ENCODE peak calls at places on chromosomes 5 and 9, in seven cellular contexts. One of them, this sample, is unnamed.

GRCh38 chr5:180868960-180869359 is 7.9 kb upstream of the ZFP62 start:
- DNase-seq in PC-3: peak; percentile 98
- DNase-seq in ELR: peak; percentile 83
- DNase-seq in cardiac fibroblast: peak; percentile 80
- DNase-seq in DMS153: peak; percentile 68
- DNase-seq in activated naive CD4-positive, alpha-beta T cell: peak; percentile 30
- DNase-seq in NCI-H2029: peak; percentile 63
- DNase-seq in this sample: peak; percentile 44

GRCh38 chr9:95993342-95993741 is 117.9 kb downstream of the ERCC6L2 start:
- DNase-seq in PC-3: no peak
- DNase-seq in ELR: no peak
- DNase-seq in cardiac fibroblast: no peak
- DNase-seq in DMS153: no peak
- DNase-seq in activated naive CD4-positive, alpha-beta T cell: no peak
- DNase-seq in NCI-H2029: no peak
- DNase-seq in this sample: no peak

GRCh38 chr5:150411245-150411979 is 1.3 kb downstream of the CD74 start:
- DNase-seq in PC-3: no peak
- DNase-seq in ELR: no peak
- DNase-seq in cardiac fibroblast: no peak
- DNase-seq in DMS153: no peak
- DNase-seq in activated naive CD4-positive, alpha-beta T cell: no peak
- DNase-seq in NCI-H2029: no peak
- DNase-seq in this sample: no peak

GRCh38 chr9:97475079-97475478 is 26.4 kb upstream of the TMOD1 start:
- DNase-seq in PC-3: peak; percentile 39
- DNase-seq in ELR: peak; percentile 90
- DNase-seq in cardiac fibroblast: no peak
- DNase-seq in DMS153: peak; percentile 29
- DNase-seq in activated naive CD4-positive, alpha-beta T cell: no peak
- DNase-seq in NCI-H2029: no peak
- DNase-seq in this sample: no peak

GRCh38 chr9:124486778-124487490 is 20.3 kb downstream of the NR5A1 start:
- DNase-seq in PC-3: no peak
- DNase-seq in ELR: no peak
- DNase-seq in cardiac fibroblast: no peak
- DNase-seq in DMS153: no peak
- DNase-seq in activated naive CD4-positive, alpha-beta T cell: no peak
- DNase-seq in NCI-H2029: no peak
- DNase-seq in this sample: no peak

GRCh38 chr5:60844429-60844890 is 391 bp upstream of the ELOVL7 start:
- DNase-seq in PC-3: no peak
- DNase-seq in ELR: peak; percentile 44
- DNase-seq in cardiac fibroblast: peak; percentile 6
- DNase-seq in DMS153: no peak
- DNase-seq in activated naive CD4-positive, alpha-beta T cell: no peak
- DNase-seq in NCI-H2029: no peak
- DNase-seq in this sample: no peak

GRCh38 chr9:116163293-116164055 is 9.9 kb downstream of the PAPPA start:
- DNase-seq in PC-3: peak; percentile 49
- DNase-seq in ELR: peak; percentile 54
- DNase-seq in cardiac fibroblast: no peak
- DNase-seq in DMS153: no peak
- DNase-seq in activated naive CD4-positive, alpha-beta T cell: no peak
- DNase-seq in NCI-H2029: no peak
- DNase-seq in this sample: no peak

GRCh38 chr9:134852906-134853654 is 27.5 kb upstream of the FCN2 start:
- DNase-seq in PC-3: no peak
- DNase-seq in ELR: no peak
- DNase-seq in cardiac fibroblast: no peak
- DNase-seq in DMS153: no peak
- DNase-seq in activated naive CD4-positive, alpha-beta T cell: no peak
- DNase-seq in NCI-H2029: no peak
- DNase-seq in this sample: no peak

GRCh38 chr5:139141410-139141809 is 56.8 kb downstream of the SIL1 start:
- DNase-seq in PC-3: no peak
- DNase-seq in ELR: no peak
- DNase-seq in cardiac fibroblast: peak; percentile 21
- DNase-seq in DMS153: no peak
- DNase-seq in activated naive CD4-positive, alpha-beta T cell: no peak
- DNase-seq in NCI-H2029: no peak
- DNase-seq in this sample: no peak

GRCh38 chr5:140480310-140481014 is 67.0 kb upstream of the EIF4EBP3 start:
- DNase-seq in PC-3: no peak
- DNase-seq in ELR: peak; percentile 32
- DNase-seq in cardiac fibroblast: peak; percentile 6
- DNase-seq in DMS153: no peak
- DNase-seq in activated naive CD4-positive, alpha-beta T cell: no peak
- DNase-seq in NCI-H2029: no peak
- DNase-seq in this sample: no peak

GRCh38 chr9:34793428-34793827 is 83.5 kb upstream of the CCL21 start:
- DNase-seq in PC-3: no peak
- DNase-seq in ELR: no peak
- DNase-seq in cardiac fibroblast: no peak
- DNase-seq in DMS153: no peak
- DNase-seq in activated naive CD4-positive, alpha-beta T cell: no peak
- DNase-seq in NCI-H2029: no peak
- DNase-seq in this sample: no peak

GRCh38 chr9:83706703-83707517 is 848 bp downstream of the UBQLN1 start:
- DNase-seq in PC-3: no peak
- DNase-seq in ELR: peak; percentile 51
- DNase-seq in cardiac fibroblast: peak; percentile 36
- DNase-seq in DMS153: no peak
- DNase-seq in activated naive CD4-positive, alpha-beta T cell: peak; percentile 22
- DNase-seq in NCI-H2029: no peak
- DNase-seq in this sample: no peak

GRCh38 chr5:149656576-149657182 is 73.4 kb upstream of the PPARGC1B start:
- DNase-seq in PC-3: peak; percentile 83
- DNase-seq in ELR: peak; percentile 58
- DNase-seq in cardiac fibroblast: no peak
- DNase-seq in DMS153: no peak
- DNase-seq in activated naive CD4-positive, alpha-beta T cell: no peak
- DNase-seq in NCI-H2029: peak; percentile 65
- DNase-seq in this sample: no peak

GRCh38 chr5:57456056-57456455 is 26.6 kb downstream of the ACTBL2 start:
- DNase-seq in PC-3: no peak
- DNase-seq in ELR: no peak
- DNase-seq in cardiac fibroblast: no peak
- DNase-seq in DMS153: no peak
- DNase-seq in activated naive CD4-positive, alpha-beta T cell: no peak
- DNase-seq in NCI-H2029: no peak
- DNase-seq in this sample: no peak

GRCh38 chr5:91070761-91071429 is 312.2 kb downstream of the ARRDC3 start:
- DNase-seq in PC-3: no peak
- DNase-seq in ELR: no peak
- DNase-seq in cardiac fibroblast: no peak
- DNase-seq in DMS153: no peak
- DNase-seq in activated naive CD4-positive, alpha-beta T cell: no peak
- DNase-seq in NCI-H2029: no peak
- DNase-seq in this sample: no peak

GRCh38 chr5:65163698-65164097 is 318.0 kb downstream of the ADAMTS6 start:
- DNase-seq in PC-3: peak; percentile 60
- DNase-seq in ELR: peak; percentile 82
- DNase-seq in cardiac fibroblast: no peak
- DNase-seq in DMS153: no peak
- DNase-seq in activated naive CD4-positive, alpha-beta T cell: no peak
- DNase-seq in NCI-H2029: no peak
- DNase-seq in this sample: no peak

GRCh38 chr9:99905833-99906402 is 536 bp upstream of the STX17 start:
- DNase-seq in PC-3: peak; percentile 74
- DNase-seq in ELR: peak; percentile 29
- DNase-seq in cardiac fibroblast: no peak
- DNase-seq in DMS153: no peak
- DNase-seq in activated naive CD4-positive, alpha-beta T cell: no peak
- DNase-seq in NCI-H2029: no peak
- DNase-seq in this sample: no peak

GRCh38 chr5:38329132-38329715 is 70.9 kb downstream of the EGFLAM start:
- DNase-seq in PC-3: peak; percentile 78
- DNase-seq in ELR: peak; percentile 67
- DNase-seq in cardiac fibroblast: peak; percentile 6
- DNase-seq in DMS153: no peak
- DNase-seq in activated naive CD4-positive, alpha-beta T cell: no peak
- DNase-seq in NCI-H2029: no peak
- DNase-seq in this sample: no peak

GRCh38 chr5:37714756-37715155 is 125.1 kb downstream of the GDNF start:
- DNase-seq in PC-3: no peak
- DNase-seq in ELR: no peak
- DNase-seq in cardiac fibroblast: no peak
- DNase-seq in DMS153: no peak
- DNase-seq in activated naive CD4-positive, alpha-beta T cell: no peak
- DNase-seq in NCI-H2029: no peak
- DNase-seq in this sample: no peak

GRCh38 chr5:80960531-80961375 is 590 bp downstream of the RASGRF2 start:
- DNase-seq in PC-3: no peak
- DNase-seq in ELR: peak; percentile 70
- DNase-seq in cardiac fibroblast: peak; percentile 13
- DNase-seq in DMS153: no peak
- DNase-seq in activated naive CD4-positive, alpha-beta T cell: peak; percentile 14
- DNase-seq in NCI-H2029: no peak
- DNase-seq in this sample: no peak

GRCh38 chr5:851553-851952 is 767 bp upstream of the ZDHHC11 start:
- DNase-seq in PC-3: no peak
- DNase-seq in ELR: no peak
- DNase-seq in cardiac fibroblast: no peak
- DNase-seq in DMS153: no peak
- DNase-seq in activated naive CD4-positive, alpha-beta T cell: no peak
- DNase-seq in NCI-H2029: no peak
- DNase-seq in this sample: no peak

GRCh38 chr9:35960029-35960655 is 2.2 kb upstream of the OR2S2 start:
- DNase-seq in PC-3: no peak
- DNase-seq in ELR: peak; percentile 38
- DNase-seq in cardiac fibroblast: peak; percentile 53
- DNase-seq in DMS153: no peak
- DNase-seq in activated naive CD4-positive, alpha-beta T cell: no peak
- DNase-seq in NCI-H2029: no peak
- DNase-seq in this sample: no peak

GRCh38 chr5:59917121-59917520 is 23.6 kb upstream of the PDE4D start:
- DNase-seq in PC-3: no peak
- DNase-seq in ELR: peak; percentile 19
- DNase-seq in cardiac fibroblast: no peak
- DNase-seq in DMS153: no peak
- DNase-seq in activated naive CD4-positive, alpha-beta T cell: no peak
- DNase-seq in NCI-H2029: no peak
- DNase-seq in this sample: no peak

GRCh38 chr9:135898634-135899407 is 8.5 kb downstream of the CAMSAP1 start:
- DNase-seq in PC-3: peak; percentile 35
- DNase-seq in ELR: peak; percentile 39
- DNase-seq in cardiac fibroblast: peak; percentile 59
- DNase-seq in DMS153: no peak
- DNase-seq in activated naive CD4-positive, alpha-beta T cell: no peak
- DNase-seq in NCI-H2029: no peak
- DNase-seq in this sample: no peak

GRCh38 chr5:10680876-10681481 is 80.1 kb downstream of the DAP start:
- DNase-seq in PC-3: no peak
- DNase-seq in ELR: no peak
- DNase-seq in cardiac fibroblast: no peak
- DNase-seq in DMS153: no peak
- DNase-seq in activated naive CD4-positive, alpha-beta T cell: no peak
- DNase-seq in NCI-H2029: no peak
- DNase-seq in this sample: no peak

GRCh38 chr9:90870646-90871326 is 69.2 kb downstream of the SYK start:
- DNase-seq in PC-3: peak; percentile 59
- DNase-seq in ELR: peak; percentile 49
- DNase-seq in cardiac fibroblast: peak; percentile 55
- DNase-seq in DMS153: no peak
- DNase-seq in activated naive CD4-positive, alpha-beta T cell: no peak
- DNase-seq in NCI-H2029: peak; percentile 33
- DNase-seq in this sample: peak; percentile 10

GRCh38 chr9:74555015-74555414 is 57.9 kb downstream of the RORB start:
- DNase-seq in PC-3: no peak
- DNase-seq in ELR: no peak
- DNase-seq in cardiac fibroblast: no peak
- DNase-seq in DMS153: no peak
- DNase-seq in activated naive CD4-positive, alpha-beta T cell: no peak
- DNase-seq in NCI-H2029: no peak
- DNase-seq in this sample: no peak

GRCh38 chr9:113152699-113153098 is 1.9 kb downstream of the SLC31A2 start:
- DNase-seq in PC-3: peak; percentile 54
- DNase-seq in ELR: peak; percentile 41
- DNase-seq in cardiac fibroblast: no peak
- DNase-seq in DMS153: no peak
- DNase-seq in activated naive CD4-positive, alpha-beta T cell: no peak
- DNase-seq in NCI-H2029: no peak
- DNase-seq in this sample: no peak

GRCh38 chr5:117881426-117882230 is 1106.7 kb downstream of the DTWD2 start:
- DNase-seq in PC-3: no peak
- DNase-seq in ELR: no peak
- DNase-seq in cardiac fibroblast: no peak
- DNase-seq in DMS153: no peak
- DNase-seq in activated naive CD4-positive, alpha-beta T cell: no peak
- DNase-seq in NCI-H2029: no peak
- DNase-seq in this sample: no peak

GRCh38 chr9:73269430-73270101 is 117.9 kb downstream of the ANXA1 start:
- DNase-seq in PC-3: peak; percentile 38
- DNase-seq in ELR: peak; percentile 63
- DNase-seq in cardiac fibroblast: peak; percentile 50
- DNase-seq in DMS153: peak; percentile 10
- DNase-seq in activated naive CD4-positive, alpha-beta T cell: no peak
- DNase-seq in NCI-H2029: peak; percentile 2
- DNase-seq in this sample: no peak

GRCh38 chr5:73445708-73446630 is 2.6 kb downstream of the FOXD1 start:
- DNase-seq in PC-3: no peak
- DNase-seq in ELR: no peak
- DNase-seq in cardiac fibroblast: no peak
- DNase-seq in DMS153: no peak
- DNase-seq in activated naive CD4-positive, alpha-beta T cell: no peak
- DNase-seq in NCI-H2029: no peak
- DNase-seq in this sample: no peak

GRCh38 chr5:1375871-1376850 is 31.3 kb upstream of the CLPTM1L start:
- DNase-seq in PC-3: no peak
- DNase-seq in ELR: no peak
- DNase-seq in cardiac fibroblast: no peak
- DNase-seq in DMS153: no peak
- DNase-seq in activated naive CD4-positive, alpha-beta T cell: no peak
- DNase-seq in NCI-H2029: no peak
- DNase-seq in this sample: no peak

GRCh38 chr5:38466444-38467189 is 89.8 kb downstream of the LIFR start:
- DNase-seq in PC-3: no peak
- DNase-seq in ELR: no peak
- DNase-seq in cardiac fibroblast: peak; percentile 96
- DNase-seq in DMS153: no peak
- DNase-seq in activated naive CD4-positive, alpha-beta T cell: no peak
- DNase-seq in NCI-H2029: no peak
- DNase-seq in this sample: peak; percentile 73

GRCh38 chr9:38385896-38386295 is 6.6 kb upstream of the ALDH1B1 start:
- DNase-seq in PC-3: no peak
- DNase-seq in ELR: no peak
- DNase-seq in cardiac fibroblast: no peak
- DNase-seq in DMS153: no peak
- DNase-seq in activated naive CD4-positive, alpha-beta T cell: no peak
- DNase-seq in NCI-H2029: no peak
- DNase-seq in this sample: no peak

GRCh38 chr5:35857606-35858205 is 1.0 kb downstream of the IL7R start:
- DNase-seq in PC-3: peak; percentile 95
- DNase-seq in ELR: peak; percentile 95
- DNase-seq in cardiac fibroblast: peak; percentile 48
- DNase-seq in DMS153: no peak
- DNase-seq in activated naive CD4-positive, alpha-beta T cell: no peak
- DNase-seq in NCI-H2029: no peak
- DNase-seq in this sample: no peak

GRCh38 chr5:143119301-143119769 is 284.2 kb downstream of the NR3C1 start:
- DNase-seq in PC-3: no peak
- DNase-seq in ELR: no peak
- DNase-seq in cardiac fibroblast: no peak
- DNase-seq in DMS153: no peak
- DNase-seq in activated naive CD4-positive, alpha-beta T cell: no peak
- DNase-seq in NCI-H2029: no peak
- DNase-seq in this sample: no peak

GRCh38 chr5:147874910-147875367 is 3.6 kb upstream of the SCGB3A2 start:
- DNase-seq in PC-3: no peak
- DNase-seq in ELR: no peak
- DNase-seq in cardiac fibroblast: no peak
- DNase-seq in DMS153: no peak
- DNase-seq in activated naive CD4-positive, alpha-beta T cell: no peak
- DNase-seq in NCI-H2029: no peak
- DNase-seq in this sample: no peak

GRCh38 chr9:69168709-69169217 is 5.3 kb upstream of the TJP2 start:
- DNase-seq in PC-3: peak; percentile 82
- DNase-seq in ELR: peak; percentile 70
- DNase-seq in cardiac fibroblast: peak; percentile 76
- DNase-seq in DMS153: peak; percentile 86
- DNase-seq in activated naive CD4-positive, alpha-beta T cell: no peak
- DNase-seq in NCI-H2029: peak; percentile 88
- DNase-seq in this sample: no peak